ENCODE peak calls at places on chromosomes 13 and 19, in five cellular contexts. G, R, I, E and Q are unnamed samples.
A peak's percentile ranks its signal among the peaks of the same experiment; 100 is the strongest.

GRCh38 chr13:100235311-100235901 is 146.5 kb downstream of the PCCA start:
- DNase-seq in G (no peak), R (peak; percentile 65), I (no peak), E (no peak), Q (peak; percentile 82)

GRCh38 chr19:48695743-48696352 is at the start of gene FUT2:
- DNase-seq in G (no peak), R (no peak), I (no peak), E (peak; percentile 89), Q (no peak)

GRCh38 chr13:111344471-111345191 is 24.2 kb downstream of the TEX29 start:
- DNase-seq in G (peak; percentile 35), R (peak; percentile 57), I (peak; percentile 27), E (peak; percentile 95), Q (peak; percentile 29)

GRCh38 chr19:771332-771785 is 20.4 kb downstream of the MISP start:
- DNase-seq in G (no peak), R (peak; percentile 60), I (no peak), E (peak; percentile 66), Q (peak; percentile 70)

GRCh38 chr19:55384576-55385235 is 614 bp upstream of the TMEM238 start:
- DNase-seq in G (no peak), R (no peak), I (no peak), E (peak; percentile 69), Q (no peak)

GRCh38 chr19:3319643-3320353 is 46.6 kb upstream of the NFIC start:
- DNase-seq in G (no peak), R (peak; percentile 41), I (no peak), E (no peak), Q (peak; percentile 59)

GRCh38 chr13:50400930-50401553 is 385.8 kb downstream of the KCNRG start:
- DNase-seq in G (no peak), R (peak; percentile 86), I (no peak), E (no peak), Q (peak; percentile 74)

GRCh38 chr13:44147648-44148047 is 226.0 kb upstream of the SERP2 start:
- DNase-seq in G (no peak), R (no peak), I (no peak), E (no peak), Q (no peak)

GRCh38 chr19:31504221-31504620 is 155.0 kb upstream of the TSHZ3 start:
- DNase-seq in G (no peak), R (no peak), I (no peak), E (no peak), Q (no peak)

GRCh38 chr19:1904385-1905070 is 671 bp upstream of the ADAT3 start:
- DNase-seq in G (no peak), R (no peak), I (peak; percentile 47), E (peak; percentile 89), Q (peak; percentile 39)

GRCh38 chr13:90502762-90503161 is 844.7 kb upstream of the MIR17HG start:
- DNase-seq in G (no peak), R (no peak), I (no peak), E (no peak), Q (no peak)

GRCh38 chr13:98364648-98365047 is 187.6 kb upstream of the RNF113B start:
- DNase-seq in G (no peak), R (no peak), I (no peak), E (no peak), Q (no peak)

GRCh38 chr19:35041548-35042055 is at the start of gene HPN:
- DNase-seq in G (no peak), R (no peak), I (peak; percentile 68), E (peak; percentile 97), Q (no peak)

GRCh38 chr19:41218615-41219507 is at the start of gene AXL:
- DNase-seq in G (peak; percentile 49), R (peak; percentile 92), I (peak; percentile 49), E (peak; percentile 95), Q (peak; percentile 70)

GRCh38 chr13:55967055-55967454 is 1173.7 kb upstream of the PRR20A start:
- DNase-seq in G (no peak), R (no peak), I (no peak), E (no peak), Q (no peak)

GRCh38 chr13:109162248-109163051 is 533.0 kb downstream of the MYO16 start:
- DNase-seq in G (no peak), R (no peak), I (no peak), E (no peak), Q (no peak)

GRCh38 chr19:1232652-1233360 is 5.0 kb downstream of the CBARP start:
- DNase-seq in G (no peak), R (no peak), I (no peak), E (no peak), Q (peak; percentile 72)

GRCh38 chr13:110665491-110666254 is 40.2 kb downstream of the CARS2 start:
- DNase-seq in G (no peak), R (no peak), I (no peak), E (no peak), Q (no peak)

GRCh38 chr19:41537789-41538188 is 38.2 kb upstream of the CEACAM21 start:
- DNase-seq in G (no peak), R (peak; percentile 11), I (no peak), E (peak; percentile 49), Q (peak; percentile 70)

GRCh38 chr19:13430790-13431582 is 75.3 kb downstream of the CACNA1A start:
- DNase-seq in G (no peak), R (peak; percentile 38), I (peak; percentile 22), E (peak; percentile 88), Q (peak; percentile 67)

GRCh38 chr19:13427273-13428051 is 78.8 kb downstream of the CACNA1A start:
- DNase-seq in G (no peak), R (no peak), I (no peak), E (no peak), Q (no peak)

GRCh38 chr19:13425151-13425550 is 81.1 kb downstream of the CACNA1A start:
- DNase-seq in G (no peak), R (no peak), I (no peak), E (no peak), Q (no peak)

GRCh38 chr19:13429563-13429962 is 76.7 kb downstream of the CACNA1A start:
- DNase-seq in G (no peak), R (no peak), I (no peak), E (no peak), Q (no peak)

DNA sequence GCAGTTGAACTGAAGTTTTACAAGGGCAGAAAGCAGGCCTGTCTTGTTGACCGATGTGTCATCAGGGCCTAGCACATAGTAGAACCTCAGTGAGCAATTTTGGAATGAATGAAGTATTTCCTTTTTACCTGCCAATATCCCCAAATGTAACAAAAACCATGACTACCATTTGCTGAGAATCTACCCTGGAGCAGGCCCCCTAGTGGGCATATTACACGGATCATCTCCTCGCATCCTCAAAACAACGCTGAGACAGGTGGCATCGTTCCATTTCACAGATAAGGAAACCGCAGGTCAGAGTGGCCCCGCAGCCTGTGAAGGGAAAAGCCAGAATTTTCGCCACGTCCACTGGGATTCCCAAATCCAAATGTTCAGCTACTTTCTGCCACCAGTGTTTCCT is 77.9 kb downstream of the CACNA1A start:
- DNase-seq in G (no peak), R (peak; percentile 14), I (no peak), E (peak; percentile 63), Q (peak; percentile 49)
- TF ChIP-seq CTCF in G (no peak), R (peak; percentile 60), I (peak; percentile 56), E (peak; percentile 77), Q (peak; percentile 73)

GRCh38 chr13:26502826-26503225 is 54.7 kb upstream of the WASF3 start:
- DNase-seq in G (peak; percentile 37), R (peak; percentile 86), I (no peak), E (peak; percentile 65), Q (peak; percentile 67)
- TF ChIP-seq CTCF in G (no peak), R (peak; percentile 50), I (peak; percentile 17), E (peak; percentile 47), Q (peak; percentile 37)

GRCh38 chr13:103297083-103297482 is 230.9 kb upstream of the SLC10A2 start:
- DNase-seq in G (no peak), R (no peak), I (no peak), E (no peak), Q (no peak)

GRCh38 chr13:103303078-103303651 is 236.9 kb upstream of the SLC10A2 start:
- DNase-seq in G (no peak), R (no peak), I (no peak), E (no peak), Q (no peak)

DNA sequence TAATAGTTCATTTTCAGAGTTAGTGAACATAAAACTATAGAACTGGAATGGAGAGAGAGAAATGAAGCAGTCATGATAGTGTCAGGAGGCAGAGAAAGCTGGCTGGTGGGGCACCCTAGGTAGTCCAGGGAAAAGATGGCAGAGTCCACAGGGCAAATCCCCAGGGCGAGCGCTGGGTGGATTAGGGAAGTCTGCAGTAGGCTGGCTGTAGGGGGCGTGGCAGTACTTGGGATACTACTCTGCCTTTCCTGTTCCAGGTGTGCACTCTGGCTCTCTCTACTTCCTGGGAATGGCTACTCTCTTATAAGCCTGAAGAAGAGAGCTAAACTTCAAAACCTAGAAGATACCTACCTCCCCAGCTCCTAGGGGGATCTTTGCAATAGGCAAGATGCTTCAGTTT is 232.9 kb upstream of the SLC10A2 start:
- DNase-seq in G (no peak), R (no peak), I (no peak), E (peak; percentile 80), Q (no peak)
- TF ChIP-seq CTCF in G (no peak), R (no peak), I (no peak), E (peak; percentile 57), Q (no peak)

GRCh38 chr19:43527860-43528622 is 1.0 kb upstream of the ETHE1 start:
- DNase-seq in G (no peak), R (peak; percentile 32), I (no peak), E (no peak), Q (peak; percentile 34)

GRCh38 chr19:43522929-43523328 is 4.1 kb downstream of the ETHE1 start:
- DNase-seq in G (no peak), R (no peak), I (no peak), E (no peak), Q (no peak)

GRCh38 chr19:43525836-43526771 is 897 bp downstream of the ETHE1 start:
- DNase-seq in G (peak; percentile 9), R (no peak), I (peak; percentile 33), E (peak; percentile 73), Q (no peak)

GRCh38 chr19:43524922-43525835 is 1.8 kb downstream of the ETHE1 start:
- DNase-seq in G (peak; percentile 14), R (peak; percentile 47), I (no peak), E (peak; percentile 79), Q (peak; percentile 55)

GRCh38 chr19:43526884-43527859 is at the start of gene ETHE1:
- DNase-seq in G (peak; percentile 61), R (peak; percentile 51), I (peak; percentile 70), E (peak; percentile 93), Q (peak; percentile 64)
- TF ChIP-seq CTCF in G (no peak), R (no peak), I (no peak), E (peak; percentile 29), Q (no peak)

GRCh38 chr13:101915755-101916107 is 463.3 kb downstream of the ITGBL1 start:
- DNase-seq in G (no peak), R (no peak), I (no peak), E (no peak), Q (no peak)

GRCh38 chr13:101916108-101916757 is 463.8 kb downstream of the ITGBL1 start:
- DNase-seq in G (no peak), R (no peak), I (no peak), E (peak; percentile 91), Q (no peak)

GRCh38 chr13:101916758-101917474 is 464.4 kb downstream of the ITGBL1 start:
- DNase-seq in G (no peak), R (no peak), I (no peak), E (peak; percentile 65), Q (no peak)

GRCh38 chr13:101917475-101917810 is 465.0 kb downstream of the ITGBL1 start:
- DNase-seq in G (no peak), R (no peak), I (no peak), E (peak; percentile 61), Q (no peak)

GRCh38 chr13:101915333-101915732 is 462.9 kb downstream of the ITGBL1 start:
- DNase-seq in G (no peak), R (no peak), I (no peak), E (no peak), Q (no peak)
- TF ChIP-seq CTCF in G (no peak), R (no peak), I (no peak), E (no peak), Q (no peak)